ENCODE peak calls at places on chromosomes 12 and 14, in ten cellular contexts. E is Daoy; S is activated naive CD8-positive, alpha-beta T cell treated with anti-CD3 and anti-CD28 coated beads, Interleukin-2, amount 50 U/mL, for 24 hours; X is fibroblast of lung; C is mucosa of descending colon; A is NCI-H1417 treated with DMSO at 0.1 percent for 48 hours; O is DMS79 treated with DMSO at 0.1 percent for 48 hours; P is PC-3; Y is neural progenitor cell; U is kidney glomerular epithelial cell. J is an unnamed sample.

GRCh38 chr12:118307069-118307954 is 65.4 kb downstream of the TAOK3 start:
- DNase-seq in E (peak), S (peak), X (peak), C (no peak), A (no peak), O (no peak), P (peak), Y (no peak), U (peak), J (no peak)

GRCh38 chr12:857611-858010 is 91.9 kb downstream of the RAD52 start:
- DNase-seq in E (peak), S (no peak), X (peak), C (no peak), A (no peak), O (no peak), P (peak), Y (no peak), U (peak), J (no peak)

GRCh38 chr12:7961395-7962188 is 25.6 kb upstream of the SLC2A3 start:
- DNase-seq in E (no peak), S (no peak), X (peak), C (no peak), A (no peak), O (no peak), P (no peak), Y (no peak), U (no peak), J (no peak)

GRCh38 chr12:6430124-6430989 is 14.4 kb upstream of the CD27 start:
- DNase-seq in E (peak), S (peak), X (peak), C (peak), A (no peak), O (no peak), P (peak), Y (no peak), U (peak), J (no peak)

GRCh38 chr12:25313591-25313990 is 62.9 kb upstream of the KRAS start:
- DNase-seq in E (no peak), S (no peak), X (no peak), C (no peak), A (no peak), O (no peak), P (peak), Y (no peak), U (no peak), J (no peak)

GRCh38 chr12:97552410-97553050 is 89.9 kb downstream of the RMST start:
- DNase-seq in E (no peak), S (no peak), X (no peak), C (no peak), A (no peak), O (peak), P (no peak), Y (no peak), U (no peak), J (no peak)

GRCh38 chr12:2273288-2273687 is 220.5 kb downstream of the CACNA1C start:
- DNase-seq in E (peak), S (no peak), X (peak), C (no peak), A (no peak), O (no peak), P (no peak), Y (peak), U (no peak), J (no peak)

GRCh38 chr12:68317047-68317667 is 15.0 kb downstream of the MDM1 start:
- DNase-seq in E (peak), S (peak), X (peak), C (no peak), A (no peak), O (peak), P (peak), Y (peak), U (peak), J (peak)

GRCh38 chr12:47995976-47996375 is 8.3 kb downstream of the COL2A1 start:
- DNase-seq in E (no peak), S (no peak), X (peak), C (no peak), A (no peak), O (no peak), P (peak), Y (no peak), U (no peak), J (no peak)

GRCh38 chr14:95255487-95255886 is 64.2 kb downstream of the CLMN start:
- DNase-seq in E (peak), S (no peak), X (peak), C (peak), A (peak), O (peak), P (no peak), Y (peak), U (peak), J (no peak)

GRCh38 chr14:77139540-77140342 is 1.9 kb downstream of the ZDHHC22 start:
- DNase-seq in E (peak), S (peak), X (no peak), C (peak), A (no peak), O (peak), P (peak), Y (peak), U (no peak), J (no peak)

GRCh38 chr12:6943387-6943718 is 263 bp upstream of the RNU7-1 start:
- DNase-seq in E (peak), S (peak), X (peak), C (peak), A (peak), O (peak), P (peak), Y (peak), U (peak), J (peak)

GRCh38 chr12:102955926-102956737 is 1.3 kb upstream of the ASCL1 start:
- DNase-seq in E (no peak), S (no peak), X (no peak), C (no peak), A (peak), O (peak), P (no peak), Y (peak), U (no peak), J (no peak)

GRCh38 chr14:61130512-61131260 is 149.6 kb downstream of the SLC38A6 start:
- DNase-seq in E (no peak), S (no peak), X (no peak), C (no peak), A (no peak), O (no peak), P (no peak), Y (no peak), U (no peak), J (no peak)

GRCh38 chr14:100554082-100554677 is 33.0 kb downstream of the BEGAIN start:
- DNase-seq in E (peak), S (no peak), X (no peak), C (peak), A (no peak), O (peak), P (no peak), Y (no peak), U (no peak), J (no peak)

GRCh38 chr12:32587536-32588346 is 91.4 kb upstream of the DNM1L start:
- DNase-seq in E (no peak), S (no peak), X (no peak), C (no peak), A (no peak), O (no peak), P (no peak), Y (no peak), U (no peak), J (no peak)

GRCh38 chr14:100616854-100617714 is 29.9 kb upstream of the BEGAIN start:
- DNase-seq in E (no peak), S (no peak), X (no peak), C (no peak), A (no peak), O (no peak), P (no peak), Y (no peak), U (no peak), J (peak)

GRCh38 chr12:4388662-4389061 is 9.2 kb upstream of the FGF23 start:
- DNase-seq in E (no peak), S (no peak), X (no peak), C (no peak), A (no peak), O (no peak), P (no peak), Y (no peak), U (no peak), J (no peak)

GRCh38 chr12:49621651-49622500 is 1.5 kb upstream of the PRPF40B start:
- DNase-seq in E (no peak), S (no peak), X (no peak), C (peak), A (no peak), O (peak), P (no peak), Y (no peak), U (no peak), J (peak)

GRCh38 chr12:68785358-68785757 is 22.6 kb upstream of the MDM2 start:
- DNase-seq in E (no peak), S (no peak), X (peak), C (no peak), A (no peak), O (no peak), P (peak), Y (no peak), U (no peak), J (no peak)

J was measured in DND-41.